ENCODE peak calls at places on chromosomes 4 and X, in ten cellular contexts. D is tibial nerve, L is GM12878, U is stomach, X is suprapubic skin, A is transverse colon, O is esophagus muscularis mucosa, I is upper lobe of left lung, C is sigmoid colon, T is K562. K is an unnamed sample.

GRCh38 chr4:175298119-175298518 is 380.0 kb downstream of the ADAM29 start:
- DNase-seq in D (no peak), L (no peak), U (no peak), X (no peak), A (no peak), O (no peak), I (no peak), C (no peak), T (no peak), K (no peak)

GRCh38 chr4:123284166-123284565 is 112.4 kb upstream of the SPRY1 start:
- DNase-seq in D (no peak), L (no peak), U (no peak), X (no peak), A (no peak), O (no peak), I (no peak), C (no peak), T (no peak), K (no peak)

GRCh38 chr4:51960486-51960885 is 59.7 kb downstream of the LRRC66 start:
- DNase-seq in D (no peak), L (no peak), U (no peak), X (no peak), A (peak), O (no peak), I (no peak), C (no peak), T (no peak), K (no peak)

GRCh38 chrX:77658886-77659285 is 127.1 kb downstream of the ATRX start:
- DNase-seq in D (no peak), L (no peak), U (no peak), X (no peak), A (no peak), O (no peak), I (no peak), C (no peak), T (no peak), K (no peak)

GRCh38 chr4:95155759-95156451 is 392.9 kb downstream of the UNC5C start:
- DNase-seq in D (no peak), L (no peak), U (no peak), X (no peak), A (no peak), O (no peak), I (no peak), C (no peak), T (peak), K (no peak)

GRCh38 chr4:26836539-26836938 is 24.1 kb upstream of the STIM2 start:
- DNase-seq in D (no peak), L (no peak), U (no peak), X (no peak), A (no peak), O (no peak), I (no peak), C (no peak), T (no peak), K (no peak)

GRCh38 chr4:98314791-98315565 is 53.8 kb downstream of the RAP1GDS1 start:
- DNase-seq in D (no peak), L (no peak), U (no peak), X (no peak), A (no peak), O (no peak), I (no peak), C (no peak), T (no peak), K (no peak)

GRCh38 chr4:106365613-106366012 is 3.0 kb downstream of the GIMD1 start:
- DNase-seq in D (no peak), L (no peak), U (no peak), X (no peak), A (no peak), O (no peak), I (no peak), C (no peak), T (peak), K (no peak)

GRCh38 chrX:51891821-51892551 is 1.4 kb upstream of the MAGED1 start:
- DNase-seq in D (peak), L (no peak), U (no peak), X (no peak), A (no peak), O (no peak), I (no peak), C (peak), T (no peak), K (peak)

GRCh38 chrX:7170903-7171302 is 22.9 kb upstream of the PUDP start:
- DNase-seq in D (no peak), L (no peak), U (peak), X (no peak), A (peak), O (no peak), I (peak), C (no peak), T (peak), K (no peak)

GRCh38 chrX:139759637-139760036 is 51.7 kb upstream of the MCF2 start:
- DNase-seq in D (no peak), L (no peak), U (no peak), X (no peak), A (no peak), O (no peak), I (no peak), C (no peak), T (peak), K (no peak)

GRCh38 chr4:101018836-101019235 is 328.5 kb downstream of the PPP3CA start:
- DNase-seq in D (no peak), L (peak), U (no peak), X (no peak), A (peak), O (no peak), I (no peak), C (no peak), T (no peak), K (no peak)

GRCh38 chr4:137471895-137472294 is 60.4 kb downstream of the PCDH18 start:
- DNase-seq in D (no peak), L (no peak), U (no peak), X (no peak), A (no peak), O (no peak), I (no peak), C (no peak), T (no peak), K (no peak)

GRCh38 chr4:77854431-77855111 is 8.1 kb upstream of the MRPL1 start:
- DNase-seq in D (no peak), L (no peak), U (no peak), X (no peak), A (no peak), O (no peak), I (no peak), C (no peak), T (no peak), K (no peak)

GRCh38 chrX:110219920-110220319 is 98.0 kb downstream of the AMMECR1 start:
- DNase-seq in D (no peak), L (no peak), U (no peak), X (no peak), A (no peak), O (no peak), I (no peak), C (no peak), T (peak), K (no peak)

GRCh38 chrX:4710618-4711433 is 997.4 kb upstream of the PRKX start:
- DNase-seq in D (no peak), L (peak), U (peak), X (no peak), A (no peak), O (no peak), I (no peak), C (no peak), T (peak), K (no peak)

GRCh38 chr4:107689912-107690587 is 30.0 kb downstream of the PAPSS1 start:
- DNase-seq in D (no peak), L (no peak), U (no peak), X (no peak), A (no peak), O (no peak), I (no peak), C (no peak), T (no peak), K (no peak)

GRCh38 chr4:15504041-15504440 is 34.4 kb downstream of the CC2D2A start:
- DNase-seq in D (no peak), L (no peak), U (no peak), X (no peak), A (no peak), O (no peak), I (no peak), C (no peak), T (no peak), K (no peak)

GRCh38 chrX:107935664-107936433 is 46.3 kb downstream of the TEX13B start:
- DNase-seq in D (no peak), L (no peak), U (no peak), X (no peak), A (no peak), O (no peak), I (no peak), C (no peak), T (no peak), K (no peak)

GRCh38 chrX:651922-652775 is 21.6 kb downstream of the SHOX start:
- DNase-seq in D (no peak), L (no peak), U (no peak), X (peak), A (no peak), O (no peak), I (no peak), C (no peak), T (no peak), K (no peak)

GRCh38 chr4:52982246-52982950 is 120.3 kb downstream of the RASL11B start:
- DNase-seq in D (no peak), L (no peak), U (no peak), X (no peak), A (no peak), O (no peak), I (no peak), C (no peak), T (peak), K (no peak)

GRCh38 chrX:66632986-66633385 is 5.9 kb downstream of the EDA2R start:
- DNase-seq in D (no peak), L (no peak), U (no peak), X (no peak), A (no peak), O (no peak), I (no peak), C (no peak), T (no peak), K (no peak)

GRCh38 chrX:106862972-106863688 is 40.0 kb downstream of the RIPPLY1 start:
- DNase-seq in D (no peak), L (no peak), U (peak), X (no peak), A (peak), O (no peak), I (no peak), C (no peak), T (peak), K (no peak)

GRCh38 chr4:123649644-123650356 is 253.2 kb downstream of the SPRY1 start:
- DNase-seq in D (no peak), L (no peak), U (peak), X (no peak), A (peak), O (no peak), I (peak), C (peak), T (no peak), K (no peak)

GRCh38 chrX:101108293-101108692 is 10.3 kb downstream of the CENPI start:
- DNase-seq in D (no peak), L (no peak), U (no peak), X (no peak), A (no peak), O (no peak), I (no peak), C (no peak), T (no peak), K (no peak)

GRCh38 chr4:111991797-111992196 is 153.5 kb upstream of the FAM241A start:
- DNase-seq in D (peak), L (peak), U (no peak), X (no peak), A (no peak), O (no peak), I (peak), C (no peak), T (no peak), K (no peak)

GRCh38 chr4:8171941-8172924 is 13.6 kb upstream of the ABLIM2 start:
- DNase-seq in D (no peak), L (peak), U (no peak), X (no peak), A (no peak), O (no peak), I (no peak), C (no peak), T (no peak), K (no peak)

GRCh38 chr4:97691111-97691605 is 452.1 kb downstream of the STPG2 start:
- DNase-seq in D (no peak), L (no peak), U (no peak), X (no peak), A (no peak), O (no peak), I (no peak), C (no peak), T (no peak), K (no peak)

GRCh38 chrX:103417370-103417769 is 41.0 kb downstream of the BEX3 start:
- DNase-seq in D (no peak), L (no peak), U (no peak), X (no peak), A (no peak), O (no peak), I (no peak), C (no peak), T (no peak), K (no peak)

GRCh38 chrX:17376381-17377046 is 1.5 kb downstream of the NHS start:
- DNase-seq in D (peak), L (no peak), U (no peak), X (no peak), A (peak), O (no peak), I (no peak), C (peak), T (no peak), K (peak)

GRCh38 chr4:169252339-169253086 is 18.2 kb downstream of the SH3RF1 start:
- DNase-seq in D (no peak), L (no peak), U (no peak), X (no peak), A (no peak), O (no peak), I (no peak), C (no peak), T (no peak), K (no peak)

GRCh38 chr4:25859429-25860148 is 3.2 kb downstream of the SEL1L3 start:
- DNase-seq in D (no peak), L (no peak), U (no peak), X (no peak), A (no peak), O (no peak), I (no peak), C (no peak), T (no peak), K (no peak)

GRCh38 chr4:166498541-166498940 is 625.5 kb downstream of the TLL1 start:
- DNase-seq in D (no peak), L (no peak), U (no peak), X (no peak), A (no peak), O (no peak), I (no peak), C (no peak), T (no peak), K (no peak)

GRCh38 chr4:152245706-152246105 is 290.2 kb downstream of the FBXW7 start:
- DNase-seq in D (no peak), L (no peak), U (no peak), X (no peak), A (no peak), O (peak), I (no peak), C (no peak), T (no peak), K (no peak)

GRCh38 chr4:10087152-10087791 is 29.3 kb downstream of the WDR1 start:
- DNase-seq in D (no peak), L (no peak), U (no peak), X (no peak), A (no peak), O (no peak), I (no peak), C (peak), T (no peak), K (no peak)

GRCh38 chr4:183171484-183172267 is 72.6 kb downstream of the WWC2 start:
- DNase-seq in D (no peak), L (no peak), U (no peak), X (no peak), A (no peak), O (no peak), I (no peak), C (no peak), T (no peak), K (no peak)
- TF ChIP-seq EP300 in D (no peak), L (no peak), U (no peak), X (no peak), A (no peak), O (no peak), I (no peak), C (no peak), T (no peak), K (no peak)

DNA sequence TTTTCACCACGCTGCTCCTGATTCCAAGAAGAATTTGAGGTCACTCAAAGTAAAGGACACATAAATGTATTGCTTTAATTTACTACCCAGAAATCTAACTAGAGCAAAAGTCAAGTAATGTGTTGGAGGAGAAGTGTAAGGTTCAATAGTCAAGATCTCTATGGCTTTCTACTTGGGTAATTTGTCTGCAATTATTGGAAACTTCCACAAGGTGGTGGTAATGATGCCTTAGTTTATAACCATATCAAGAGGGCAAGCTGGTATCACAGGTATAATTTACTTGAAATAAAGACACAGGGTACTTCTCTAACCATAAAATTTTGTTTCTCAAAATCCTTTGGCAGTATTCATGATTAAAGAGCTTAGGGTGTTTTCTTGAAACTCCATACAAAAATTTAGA is 10.2 kb upstream of the GRIA3 start:
- DNase-seq in D (no peak), L (no peak), U (no peak), X (no peak), A (no peak), O (no peak), I (no peak), C (no peak), T (peak), K (no peak)
- TF ChIP-seq CTCF in D (no peak), L (peak), U (no peak), X (no peak), A (no peak), O (no peak), I (no peak), C (no peak), T (peak), K (no peak)

GRCh38 chr4:18021470-18021719 is 160 bp downstream of the LCORL start:
- DNase-seq in D (peak), L (no peak), U (no peak), X (no peak), A (no peak), O (no peak), I (no peak), C (no peak), T (no peak), K (no peak)
- TF ChIP-seq POLR2A in D (peak), L (no peak), U (no peak), X (no peak), A (peak), O (no peak), I (no peak), C (no peak), T (peak), K (no peak)

DNA sequence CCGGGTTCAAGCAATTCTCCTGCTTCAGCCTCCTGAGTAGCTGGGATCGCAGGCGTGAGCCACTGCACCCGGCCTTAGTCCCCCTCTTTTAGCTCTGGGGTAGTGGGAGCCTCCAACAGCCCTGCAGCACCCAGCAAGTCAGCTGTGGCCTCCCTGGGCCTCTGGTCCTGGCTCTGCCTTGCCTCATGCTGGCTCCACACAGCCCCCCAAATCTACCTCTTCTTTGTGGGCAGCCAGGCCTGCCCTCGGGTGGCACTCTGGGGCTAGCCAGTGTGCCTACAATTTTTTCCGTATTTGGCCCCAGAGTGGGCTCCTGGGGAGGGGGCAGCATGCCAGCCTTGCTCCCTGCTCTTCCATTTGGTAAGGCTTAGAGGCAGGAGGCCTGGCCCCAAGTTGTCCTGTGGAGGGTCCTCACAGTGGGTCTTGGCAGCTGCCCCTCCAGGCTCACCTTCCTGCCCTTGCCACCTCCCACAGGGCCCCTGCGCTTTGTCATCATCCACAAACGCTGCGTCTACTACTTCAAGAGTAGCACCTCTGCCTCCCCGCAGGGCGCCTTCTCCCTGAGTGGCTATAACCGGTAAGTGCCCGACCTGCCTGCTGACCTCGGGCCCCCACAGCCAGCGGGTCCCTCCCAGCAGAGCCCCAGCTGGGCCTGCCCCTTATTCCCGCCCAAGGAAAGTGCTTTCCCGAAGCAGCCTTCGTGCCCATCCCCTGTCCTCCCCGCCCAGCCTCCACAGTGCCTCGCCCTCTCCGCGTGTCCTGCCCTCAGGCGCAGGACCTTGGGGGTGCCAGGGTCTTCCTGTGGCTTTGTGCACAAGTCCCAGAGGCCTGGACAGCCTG is 21.0 kb upstream of the ADD1 start:
- DNase-seq in D (no peak), L (no peak), U (no peak), X (peak), A (no peak), O (no peak), I (no peak), C (peak), T (no peak), K (peak)
- TF ChIP-seq EP300 in D (no peak), L (no peak), U (no peak), X (no peak), A (no peak), O (no peak), I (no peak), C (no peak), T (no peak), K (no peak)

GRCh38 chrX:38987135-38987780 is 186.0 kb downstream of the MID1IP1 start:
- DNase-seq in D (no peak), L (no peak), U (no peak), X (no peak), A (peak), O (no peak), I (no peak), C (no peak), T (no peak), K (no peak)

GRCh38 chrX:38982843-38983242 is 181.6 kb downstream of the MID1IP1 start:
- DNase-seq in D (no peak), L (no peak), U (no peak), X (no peak), A (no peak), O (no peak), I (no peak), C (no peak), T (no peak), K (no peak)

GRCh38 chrX:38985945-38986344 is 184.7 kb downstream of the MID1IP1 start:
- DNase-seq in D (no peak), L (no peak), U (no peak), X (no peak), A (no peak), O (no peak), I (no peak), C (no peak), T (no peak), K (no peak)

GRCh38 chrX:38986586-38986985 is 185.3 kb downstream of the MID1IP1 start:
- DNase-seq in D (no peak), L (no peak), U (no peak), X (no peak), A (no peak), O (no peak), I (no peak), C (no peak), T (no peak), K (no peak)

DNA sequence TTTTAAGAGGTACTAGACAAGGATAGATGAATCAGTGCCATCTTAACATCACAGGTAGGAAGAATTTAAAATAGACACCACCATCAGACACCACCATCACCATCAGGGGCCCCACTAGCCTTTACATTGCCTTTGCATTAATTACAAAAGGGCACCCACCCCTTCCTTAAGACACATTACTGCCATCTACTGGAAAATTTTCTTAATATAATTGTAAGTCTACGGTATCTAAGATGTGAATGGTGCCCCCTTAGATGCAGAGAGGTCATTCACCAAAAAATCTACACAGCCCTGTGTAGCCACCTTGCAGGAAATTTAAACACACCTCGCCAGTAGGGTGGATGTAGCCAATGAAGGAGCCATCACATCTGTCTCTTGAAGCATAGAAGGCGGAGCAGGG is 184.1 kb downstream of the MID1IP1 start:
- DNase-seq in D (no peak), L (no peak), U (no peak), X (no peak), A (no peak), O (no peak), I (no peak), C (no peak), T (peak), K (no peak)
- TF ChIP-seq CTCF in D (no peak), L (no peak), U (no peak), X (no peak), A (no peak), O (no peak), I (peak), C (peak), T (peak), K (no peak)